ENCODE peak calls at places on chromosome 7, in six cellular contexts. H, R, V, I, E and Y are unnamed samples.

GRCh38 chr7:135321556-135321955 is 87.9 kb downstream of the STRA8 start:
- DNase-seq in R (peak; percentile 69), I (no peak), E (no peak), V (no peak), H (peak; percentile 51), Y (no peak)

GRCh38 chr7:157576415-157576814 is 239.6 kb downstream of the DNAJB6 start:
- DNase-seq in E (peak; percentile 28), I (no peak), H (no peak), V (no peak), R (no peak), Y (no peak)

GRCh38 chr7:156515911-156516790 is 124.4 kb upstream of the RNF32 start:
- DNase-seq in V (no peak), E (no peak), I (no peak), H (no peak), R (no peak), Y (no peak)

GRCh38 chr7:144048648-144049047 is at the start of gene OR2A5:
- DNase-seq in H (no peak), V (no peak), I (no peak), R (no peak), E (no peak), Y (no peak)

GRCh38 chr7:114911411-114911810 is 10.5 kb upstream of the MDFIC start:
- DNase-seq in V (no peak), H (no peak), E (no peak), I (no peak), R (no peak), Y (no peak)

GRCh38 chr7:74452748-74453320 is 872 bp upstream of the GTF2IRD1 start:
- DNase-seq in H (peak; percentile 88), R (no peak), V (no peak), E (no peak), I (no peak), Y (no peak)

GRCh38 chr7:141200191-141201108 is 126.6 kb downstream of the TMEM178B start:
- DNase-seq in H (no peak), R (no peak), E (no peak), I (no peak), V (no peak), Y (no peak)

GRCh38 chr7:54145716-54146115 is 396.5 kb upstream of the VSTM2A start:
- DNase-seq in H (no peak), R (no peak), V (no peak), E (no peak), I (no peak), Y (no peak)

GRCh38 chr7:67429735-67430134 is 433.1 kb downstream of the TYW1 start:
- DNase-seq in E (no peak), R (no peak), V (no peak), H (no peak), I (no peak), Y (no peak)

GRCh38 chr7:26637610-26638009 is 226.8 kb downstream of the SKAP2 start:
- DNase-seq in E (no peak), H (no peak), I (no peak), R (no peak), V (no peak), Y (peak; percentile 8)

GRCh38 chr7:18778594-18778993 is 283.0 kb downstream of the HDAC9 start:
- DNase-seq in R (no peak), V (no peak), I (no peak), E (no peak), H (no peak), Y (no peak)

GRCh38 chr7:73740771-73741170 is 2.2 kb upstream of the ABHD11 start:
- DNase-seq in H (no peak), E (no peak), R (no peak), I (no peak), V (peak; percentile 6), Y (no peak)

GRCh38 chr7:54678763-54679396 is 80.1 kb downstream of the SEC61G start:
- DNase-seq in I (no peak), R (peak; percentile 15), E (no peak), V (no peak), H (no peak), Y (no peak)

GRCh38 chr7:86837235-86837634 is 193.5 kb downstream of the GRM3 start:
- DNase-seq in E (no peak), R (no peak), V (no peak), H (no peak), I (no peak), Y (no peak)

GRCh38 chr7:54833021-54833467 is 74.0 kb upstream of the SEC61G start:
- DNase-seq in R (no peak), E (no peak), H (no peak), V (peak; percentile 52), I (no peak), Y (no peak)

GRCh38 chr7:127057918-127058317 is 194.8 kb downstream of the GRM8 start:
- DNase-seq in I (no peak), V (no peak), R (no peak), E (no peak), H (no peak), Y (no peak)

GRCh38 chr7:142866361-142867096 is 11.7 kb downstream of the EPHB6 start:
- DNase-seq in E (no peak), I (peak; percentile 57), H (peak; percentile 12), V (peak; percentile 11), R (peak; percentile 26), Y (peak; percentile 31)

GRCh38 chr7:158737064-158737695 is 32.6 kb upstream of the NCAPG2 start:
- DNase-seq in E (no peak), V (no peak), R (no peak), H (no peak), I (no peak), Y (no peak)

GRCh38 chr7:121298831-121299239 is 30.0 kb upstream of the WNT16 start:
- DNase-seq in R (no peak), V (no peak), E (no peak), I (no peak), H (no peak), Y (no peak)

GRCh38 chr7:102859799-102860125 is 53.0 kb upstream of the LRRC17 start:
- DNase-seq in I (no peak), H (no peak), E (no peak), R (no peak), V (no peak), Y (no peak)

GRCh38 chr7:70704921-70705346 is 427.0 kb upstream of the GALNT17 start:
- DNase-seq in I (no peak), E (no peak), H (no peak), V (no peak), R (no peak), Y (no peak)

GRCh38 chr7:154649434-154649833 is 353.5 kb downstream of the PAXIP1 start:
- DNase-seq in R (no peak), I (no peak), E (no peak), H (no peak), V (no peak), Y (no peak)

GRCh38 chr7:131945313-131945831 is 388.9 kb upstream of the PODXL start:
- DNase-seq in I (peak; percentile 86), V (peak; percentile 5), R (no peak), E (peak; percentile 19), H (peak; percentile 12), Y (peak; percentile 48)

GRCh38 chr7:30842542-30843451 is 68.9 kb upstream of the AQP1 start:
- DNase-seq in H (peak; percentile 27), E (no peak), I (no peak), V (no peak), R (no peak), Y (no peak)

GRCh38 chr7:129889133-129889854 is 63.5 kb downstream of the UBE2H start:
- DNase-seq in H (no peak), V (peak; percentile 33), R (no peak), E (no peak), I (no peak), Y (no peak)

GRCh38 chr7:159096736-159097581 is 47.7 kb downstream of the VIPR2 start:
- DNase-seq in H (no peak), I (peak; percentile 61), V (no peak), R (no peak), E (no peak), Y (no peak)

GRCh38 chr7:876972-877311 is 588 bp downstream of the GET4 start:
- DNase-seq in V (no peak), R (no peak), E (no peak), H (no peak), I (no peak), Y (no peak)

GRCh38 chr7:6254891-6255290 is 17.5 kb downstream of the CYTH3 start:
- DNase-seq in H (no peak), E (no peak), I (no peak), V (no peak), R (no peak), Y (no peak)

GRCh38 chr7:22758576-22758975 is 31.6 kb downstream of the IL6 start:
- DNase-seq in E (no peak), I (no peak), R (no peak), H (no peak), V (no peak), Y (no peak)

GRCh38 chr7:127417346-127417745 is 24.8 kb upstream of the ZNF800 start:
- DNase-seq in I (no peak), H (no peak), E (no peak), R (no peak), V (no peak), Y (no peak)

GRCh38 chr7:101308245-101309085 is 13.1 kb downstream of the IFT22 start:
- DNase-seq in E (peak; percentile 1), I (peak; percentile 72), V (peak; percentile 34), H (peak; percentile 41), R (peak; percentile 64), Y (no peak)

GRCh38 chr7:149780636-149781419 is 7.4 kb upstream of the ZNF467 start:
- DNase-seq in H (no peak), R (no peak), I (no peak), V (no peak), E (no peak), Y (no peak)